ENCODE peak calls at places on chromosomes 1 and 21, in five cellular contexts. One of them, this sample, is unnamed.

GRCh38 chr1:36467027-36467410 is 2.8 kb upstream of the MRPS15 start:
- DNase-seq in neuronal stem cell: no peak
- DNase-seq in endodermal cell: no peak
- DNase-seq in breast epithelium: no peak
- DNase-seq in left ventricle myocardium inferior: no peak
- DNase-seq in this sample: no peak

GRCh38 chr21:45541221-45542039 is 810 bp downstream of the SLC19A1 start:
- DNase-seq in neuronal stem cell: no peak
- DNase-seq in breast epithelium: peak
- DNase-seq in endodermal cell: peak
- DNase-seq in left ventricle myocardium inferior: peak
- DNase-seq in this sample: no peak

GRCh38 chr1:225580180-225581099 is 72.5 kb downstream of the ENAH start:
- DNase-seq in breast epithelium: no peak
- DNase-seq in neuronal stem cell: no peak
- DNase-seq in left ventricle myocardium inferior: no peak
- DNase-seq in endodermal cell: peak
- DNase-seq in this sample: no peak

GRCh38 chr1:15938628-15939161 is 37.2 kb downstream of the ZBTB17 start:
- DNase-seq in left ventricle myocardium inferior: no peak
- DNase-seq in breast epithelium: no peak
- DNase-seq in endodermal cell: peak
- DNase-seq in neuronal stem cell: no peak
- DNase-seq in this sample: no peak

GRCh38 chr1:50995651-50996050 is 25.6 kb downstream of the CDKN2C start:
- DNase-seq in endodermal cell: no peak
- DNase-seq in breast epithelium: no peak
- DNase-seq in neuronal stem cell: no peak
- DNase-seq in left ventricle myocardium inferior: no peak
- DNase-seq in this sample: no peak

GRCh38 chr1:110952031-110952430 is 11.7 kb downstream of the LRIF1 start:
- DNase-seq in endodermal cell: no peak
- DNase-seq in breast epithelium: no peak
- DNase-seq in neuronal stem cell: no peak
- DNase-seq in left ventricle myocardium inferior: no peak
- DNase-seq in this sample: no peak

GRCh38 chr1:46301406-46302090 is 1.9 kb downstream of the LRRC41 start:
- DNase-seq in neuronal stem cell: peak
- DNase-seq in left ventricle myocardium inferior: no peak
- DNase-seq in endodermal cell: peak
- DNase-seq in breast epithelium: no peak
- DNase-seq in this sample: peak

GRCh38 chr1:201937624-201938212 is 8.6 kb downstream of the LMOD1 start:
- DNase-seq in breast epithelium: no peak
- DNase-seq in endodermal cell: no peak
- DNase-seq in neuronal stem cell: no peak
- DNase-seq in left ventricle myocardium inferior: no peak
- DNase-seq in this sample: no peak

GRCh38 chr1:8816831-8817412 is 518 bp downstream of the RERE start:
- DNase-seq in breast epithelium: peak
- DNase-seq in left ventricle myocardium inferior: peak
- DNase-seq in neuronal stem cell: no peak
- DNase-seq in endodermal cell: peak
- DNase-seq in this sample: peak

GRCh38 chr1:48127735-48128685 is 94.5 kb upstream of the SLC5A9 start:
- DNase-seq in neuronal stem cell: no peak
- DNase-seq in endodermal cell: no peak
- DNase-seq in breast epithelium: no peak
- DNase-seq in left ventricle myocardium inferior: no peak
- DNase-seq in this sample: no peak

GRCh38 chr1:100606438-100606837 is 68.5 kb downstream of the GPR88 start:
- DNase-seq in endodermal cell: peak
- DNase-seq in left ventricle myocardium inferior: peak
- DNase-seq in breast epithelium: no peak
- DNase-seq in neuronal stem cell: no peak
- DNase-seq in this sample: peak

DNA sequence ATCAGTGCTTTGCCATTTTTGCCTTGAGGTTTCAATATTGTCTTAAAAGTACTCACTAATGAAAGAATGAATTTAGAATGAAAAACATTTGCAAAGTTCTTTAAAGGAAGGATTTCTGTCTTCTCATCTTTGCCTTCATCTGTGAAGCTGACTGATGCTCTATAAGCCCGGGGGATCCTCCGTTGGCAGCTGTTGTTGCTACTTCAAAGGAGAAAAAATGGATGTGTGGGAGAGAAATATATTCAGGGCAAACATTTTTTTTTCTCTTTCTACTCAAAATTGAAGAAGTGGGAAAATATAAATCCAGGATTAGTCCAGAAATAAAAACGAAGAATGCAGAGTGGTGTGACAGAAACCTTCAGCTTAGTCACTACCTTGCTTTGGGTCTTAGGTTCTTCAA is 142.5 kb downstream of the OLFM3 start:
- DNase-seq in neuronal stem cell: no peak
- DNase-seq in breast epithelium: no peak
- DNase-seq in left ventricle myocardium inferior: no peak
- DNase-seq in endodermal cell: no peak
- DNase-seq in this sample: no peak
- H3K27ac ChIP-seq in neuronal stem cell: no peak
- H3K27ac ChIP-seq in breast epithelium: no peak
- H3K27ac ChIP-seq in left ventricle myocardium inferior: no peak
- H3K27ac ChIP-seq in endodermal cell: no peak
- H3K27ac ChIP-seq in this sample: no peak

GRCh38 chr1:153540394-153541361 is at the start of gene S100A5:
- DNase-seq in breast epithelium: no peak
- DNase-seq in left ventricle myocardium inferior: no peak
- DNase-seq in neuronal stem cell: no peak
- DNase-seq in endodermal cell: no peak
- DNase-seq in this sample: peak
- H3K27ac ChIP-seq in breast epithelium: peak
- H3K27ac ChIP-seq in left ventricle myocardium inferior: peak
- H3K27ac ChIP-seq in neuronal stem cell: no peak
- H3K27ac ChIP-seq in endodermal cell: no peak
- H3K27ac ChIP-seq in this sample: no peak

GRCh38 chr1:203323587-203323986 is 18.3 kb downstream of the BTG2 start:
- DNase-seq in left ventricle myocardium inferior: no peak
- DNase-seq in neuronal stem cell: no peak
- DNase-seq in endodermal cell: no peak
- DNase-seq in breast epithelium: no peak
- DNase-seq in this sample: no peak

GRCh38 chr1:203322480-203323179 is 17.3 kb downstream of the BTG2 start:
- DNase-seq in left ventricle myocardium inferior: peak
- DNase-seq in neuronal stem cell: no peak
- DNase-seq in breast epithelium: peak
- DNase-seq in endodermal cell: no peak
- DNase-seq in this sample: no peak

GRCh38 chr1:203324103-203325003 is 19.0 kb downstream of the BTG2 start:
- DNase-seq in left ventricle myocardium inferior: no peak
- DNase-seq in endodermal cell: no peak
- DNase-seq in neuronal stem cell: no peak
- DNase-seq in breast epithelium: no peak
- DNase-seq in this sample: peak

GRCh38 chr1:203320546-203321272 is 15.4 kb downstream of the BTG2 start:
- DNase-seq in left ventricle myocardium inferior: peak
- DNase-seq in endodermal cell: peak
- DNase-seq in breast epithelium: peak
- DNase-seq in neuronal stem cell: no peak
- DNase-seq in this sample: peak

DNA sequence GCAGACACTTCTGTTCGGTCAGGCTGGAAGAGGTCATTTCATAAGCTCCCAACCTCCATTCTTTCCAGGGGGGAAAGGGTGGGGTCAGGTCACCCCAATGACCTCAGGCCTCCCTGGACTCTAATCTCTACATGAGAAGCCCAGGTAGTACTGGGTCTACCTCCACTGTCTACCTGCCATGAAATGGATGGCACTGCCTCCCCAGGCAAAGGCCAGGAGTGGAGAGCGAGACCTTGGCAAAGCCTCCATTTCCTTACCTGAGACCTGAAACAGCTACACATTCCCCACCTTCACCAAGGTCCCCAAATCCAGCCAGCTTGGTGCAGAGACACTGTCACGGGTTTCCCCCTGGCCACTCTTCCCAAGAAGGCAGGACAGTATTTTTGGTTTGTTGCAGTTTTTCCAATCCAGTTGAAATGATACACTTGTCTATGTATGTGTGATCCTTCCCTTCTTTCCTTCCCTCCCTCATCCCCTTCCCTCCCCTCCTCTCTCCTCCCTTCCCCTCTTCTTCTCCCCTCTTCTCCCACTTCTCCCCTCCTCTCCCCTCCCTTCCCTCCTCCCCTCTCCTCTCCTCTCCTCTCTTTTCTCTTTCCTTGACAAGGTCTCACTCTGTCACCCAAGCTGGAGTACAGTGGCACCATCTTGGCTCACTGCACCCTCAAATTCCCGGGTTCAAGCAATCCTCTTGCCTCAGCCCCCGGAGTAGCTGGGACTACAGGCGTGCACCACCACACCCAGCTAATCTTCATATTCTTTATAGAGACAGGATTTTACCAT is 16.1 kb downstream of the BTG2 start:
- DNase-seq in neuronal stem cell: no peak
- DNase-seq in left ventricle myocardium inferior: no peak
- DNase-seq in endodermal cell: no peak
- DNase-seq in breast epithelium: no peak
- DNase-seq in this sample: no peak
- H3K27ac ChIP-seq in neuronal stem cell: no peak
- H3K27ac ChIP-seq in left ventricle myocardium inferior: peak
- H3K27ac ChIP-seq in endodermal cell: no peak
- H3K27ac ChIP-seq in breast epithelium: peak
- H3K27ac ChIP-seq in this sample: no peak

GRCh38 chr21:17746920-17747319 is 72.2 kb downstream of the C21orf91 start:
- DNase-seq in left ventricle myocardium inferior: no peak
- DNase-seq in breast epithelium: no peak
- DNase-seq in endodermal cell: no peak
- DNase-seq in neuronal stem cell: no peak
- DNase-seq in this sample: no peak
- H3K27ac ChIP-seq in left ventricle myocardium inferior: no peak
- H3K27ac ChIP-seq in breast epithelium: no peak
- H3K27ac ChIP-seq in endodermal cell: no peak
- H3K27ac ChIP-seq in neuronal stem cell: no peak
- H3K27ac ChIP-seq in this sample: no peak

GRCh38 chr1:68142461-68142860 is 89.9 kb downstream of the WLS start:
- DNase-seq in breast epithelium: no peak
- DNase-seq in endodermal cell: peak
- DNase-seq in left ventricle myocardium inferior: no peak
- DNase-seq in neuronal stem cell: no peak
- DNase-seq in this sample: no peak
- H3K27ac ChIP-seq in breast epithelium: peak
- H3K27ac ChIP-seq in endodermal cell: peak
- H3K27ac ChIP-seq in left ventricle myocardium inferior: peak
- H3K27ac ChIP-seq in neuronal stem cell: no peak
- H3K27ac ChIP-seq in this sample: no peak

This sample was measured in neural progenitor cell.